ENCODE peak calls at places on chromosomes 7 and 10, in seven cellular contexts. C is lower lobe of right lung, W is body of pancreas, Z is PC-9, O is tibial nerve, P is sigmoid colon, N is astrocyte. H is an unnamed sample. For H3K36me3, the result is how much of the 10 kb centered on the place peaks cover.

GRCh38 chr7:141558544-141559183 is 7.5 kb downstream of the AGK start:
- DNase-seq in C (no peak), O (no peak), P (no peak), N (peak), W (no peak), Z (no peak), H (no peak)

GRCh38 chr10:68897336-68897741 is 3.8 kb upstream of the DDX50 start:
- DNase-seq in W (peak), Z (peak), P (no peak), N (peak), O (no peak), C (no peak), H (no peak)

GRCh38 chr7:35286422-35286821 is 32.5 kb upstream of the TBX20 start:
- DNase-seq in N (peak), Z (no peak), P (no peak), O (no peak), W (no peak), C (no peak), H (no peak)

GRCh38 chr10:46327685-46328084 is 40.9 kb downstream of the ANTXRL start:
- DNase-seq in C (no peak), P (no peak), W (no peak), N (no peak), O (no peak), Z (no peak), H (peak)

GRCh38 chr7:149773446-149774236 is at the start of gene ZNF467:
- DNase-seq in P (peak), O (peak), W (peak), N (no peak), Z (peak), C (peak), H (peak)

GRCh38 chr10:97365761-97366351 is 31.3 kb upstream of the FRAT2 start:
- DNase-seq in W (no peak), C (peak), Z (no peak), N (no peak), O (no peak), P (no peak), H (no peak)

GRCh38 chr7:132125096-132125495 is 451.2 kb downstream of the PLXNA4 start:
- DNase-seq in O (no peak), N (no peak), Z (peak), P (peak), W (no peak), C (no peak), H (no peak)

GRCh38 chr10:24866615-24867583 is 85.5 kb downstream of the PRTFDC1 start:
- DNase-seq in Z (no peak), P (peak), O (peak), W (peak), C (peak), N (peak), H (no peak)

GRCh38 chr10:95832216-95833037 is 75.3 kb upstream of the CC2D2B start:
- DNase-seq in P (no peak), W (peak), N (no peak), O (no peak), Z (no peak), C (no peak), H (no peak)

GRCh38 chr10:118662228-118663035 is 67.0 kb upstream of the PRLHR start:
- DNase-seq in N (no peak), W (no peak), C (no peak), Z (no peak), P (peak), O (no peak), H (no peak)

GRCh38 chr7:82172017-82172416 is 271.6 kb downstream of the CACNA2D1 start:
- DNase-seq in W (no peak), Z (no peak), N (no peak), O (no peak), C (no peak), P (no peak), H (no peak)

GRCh38 chr7:120867932-120868331 is 10.0 kb upstream of the TSPAN12 start:
- DNase-seq in N (no peak), W (no peak), P (no peak), C (no peak), O (no peak), Z (no peak), H (no peak)

GRCh38 chr7:47337531-47337930 is 244.4 kb downstream of the TNS3 start:
- DNase-seq in P (no peak), Z (no peak), N (peak), C (no peak), W (no peak), O (no peak), H (no peak)

GRCh38 chr7:137636376-137636775 is 210.4 kb downstream of the DGKI start:
- DNase-seq in N (no peak), W (no peak), Z (no peak), C (no peak), P (no peak), O (no peak), H (no peak)

GRCh38 chr7:116334555-116334954 is 124.2 kb downstream of the TES start:
- DNase-seq in C (no peak), P (no peak), Z (no peak), N (no peak), W (no peak), O (no peak), H (no peak)

GRCh38 chr10:35448687-35449662 is 112.7 kb downstream of the CCNY start:
- DNase-seq in O (no peak), C (no peak), N (no peak), W (peak), Z (peak), P (peak), H (no peak)

GRCh38 chr7:28069788-28070187 is 110.8 kb downstream of the JAZF1 start:
- DNase-seq in W (peak), N (peak), Z (no peak), O (peak), C (peak), P (peak), H (no peak)

GRCh38 chr10:49309691-49310371 is 10.9 kb downstream of the C10orf71 start:
- DNase-seq in P (no peak), Z (no peak), W (no peak), O (no peak), N (no peak), C (no peak), H (no peak)

GRCh38 chr10:11285171-11285570 is 267.5 kb downstream of the CELF2 start:
- DNase-seq in N (no peak), O (no peak), W (no peak), C (no peak), Z (no peak), P (no peak), H (no peak)

GRCh38 chr7:40884226-40884625 is 749.4 kb downstream of the SUGCT start:
- DNase-seq in P (no peak), C (no peak), W (no peak), Z (no peak), N (peak), O (no peak), H (no peak)

GRCh38 chr7:157616931-157617330 is 280.1 kb downstream of the DNAJB6 start:
- DNase-seq in W (no peak), C (no peak), O (no peak), Z (no peak), P (no peak), N (no peak), H (peak)

GRCh38 chr10:72261323-72262018 is 12.3 kb upstream of the DDIT4 start:
- DNase-seq in W (no peak), N (no peak), Z (peak), P (no peak), C (no peak), O (no peak), H (no peak)

GRCh38 chr10:17375936-17376584 is 78.3 kb downstream of the ST8SIA6 start:
- DNase-seq in Z (no peak), W (no peak), P (no peak), N (no peak), O (no peak), C (no peak), H (no peak)

GRCh38 chr10:72954596-72955569 is at the start of gene PLA2G12B:
- DNase-seq in O (no peak), Z (no peak), C (peak), N (no peak), W (no peak), P (no peak), H (no peak)

GRCh38 chr7:106599343-106599698 is 61.6 kb downstream of the CCDC71L start:
- DNase-seq in Z (no peak), C (no peak), W (no peak), N (no peak), P (no peak), O (no peak), H (no peak)

GRCh38 chr10:43674546-43675205 is 26.0 kb upstream of the ZNF32 start:
- DNase-seq in O (no peak), Z (no peak), N (no peak), W (no peak), C (no peak), P (peak), H (no peak)

GRCh38 chr10:103254538-103255325 is 9.0 kb downstream of the RPEL1 start:
- DNase-seq in C (no peak), W (no peak), N (no peak), Z (no peak), P (no peak), O (no peak), H (no peak)

GRCh38 chr7:50352282-50352681 is 47.8 kb downstream of the IKZF1 start:
- DNase-seq in N (no peak), C (no peak), P (no peak), W (no peak), O (no peak), Z (no peak), H (no peak)

GRCh38 chr10:16521311-16522016 is at the start of gene C1QL3:
- DNase-seq in Z (no peak), W (peak), O (no peak), P (no peak), N (peak), C (no peak), H (no peak)

GRCh38 chr7:29843738-29844137 is 37.4 kb downstream of the WIPF3 start:
- DNase-seq in W (no peak), N (no peak), C (no peak), Z (no peak), P (no peak), O (no peak), H (no peak)

GRCh38 chr10:33216661-33217427 is 117.6 kb downstream of the NRP1 start:
- DNase-seq in P (no peak), Z (peak), O (no peak), C (no peak), N (peak), W (no peak), H (no peak)

GRCh38 chr10:36468620-36469019 is 656.8 kb upstream of the ANKRD30A start:
- DNase-seq in O (no peak), Z (no peak), P (no peak), N (no peak), W (no peak), C (no peak), H (no peak)
- H3K27ac ChIP-seq in O (no peak), Z (no peak), P (no peak), N (no peak), W (no peak), C (no peak), H (no peak)

GRCh38 chr10:102020938-102021337 is 35.0 kb downstream of the ARMH3 start:
- DNase-seq in O (no peak), N (no peak), W (no peak), P (no peak), C (no peak), Z (no peak), H (no peak)
- H3K36me3 ChIP-seq in O (half or more), N (under half), W (under half), P (half or more), C (half or more), Z (under half), H (under half)

DNA sequence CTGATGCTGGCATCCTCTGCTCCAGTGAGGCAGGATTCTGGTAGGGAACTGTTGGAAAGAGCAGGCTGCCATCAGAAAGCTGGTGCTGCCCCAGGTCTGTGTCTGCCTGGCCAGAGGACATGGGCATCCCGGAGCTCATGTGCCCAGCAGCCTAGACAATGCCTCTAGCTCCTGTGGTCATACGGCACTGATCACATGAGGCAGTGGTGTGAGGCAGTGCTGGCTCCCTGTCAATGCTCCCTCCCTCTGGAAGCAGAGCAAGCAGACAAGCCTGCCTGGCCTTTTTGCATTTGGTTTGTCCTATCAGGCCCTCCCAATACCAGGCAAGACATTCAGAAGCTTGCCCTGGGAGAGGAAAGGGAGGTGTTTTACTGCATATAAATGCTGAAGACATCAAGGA is 19.5 kb upstream of the MMP21 start:
- DNase-seq in Z (no peak), W (no peak), C (no peak), P (no peak), N (no peak), O (no peak), H (no peak)
- H3K27ac ChIP-seq in Z (no peak), W (no peak), C (no peak), P (no peak), N (no peak), O (no peak), H (no peak)

DNA sequence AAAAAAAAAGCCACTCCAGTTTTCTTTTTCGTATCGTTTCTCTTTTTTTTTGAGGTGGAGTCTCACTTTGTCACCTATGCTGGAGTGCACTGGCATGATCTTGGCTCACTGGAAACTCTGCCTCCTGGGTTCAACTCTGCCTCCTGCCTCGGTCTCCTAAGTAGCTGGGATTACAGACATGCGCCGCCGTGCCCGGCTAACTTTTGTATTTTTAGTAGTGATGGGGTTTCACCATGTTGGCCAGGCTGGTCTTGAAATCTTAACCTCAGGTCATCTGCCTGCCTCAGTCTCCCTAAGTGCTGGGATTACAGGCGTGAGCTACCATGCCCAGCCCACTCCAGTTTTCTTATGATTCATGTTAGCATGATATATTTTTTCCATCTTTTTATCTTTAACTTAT is 92.7 kb downstream of the ANKRD61 start:
- DNase-seq in O (no peak), W (no peak), Z (no peak), N (no peak), P (peak), C (no peak), H (no peak)
- H3K36me3 ChIP-seq in O (half or more), W (under half), Z (under half), N (under half), P (half or more), C (half or more), H (half or more)

DNA sequence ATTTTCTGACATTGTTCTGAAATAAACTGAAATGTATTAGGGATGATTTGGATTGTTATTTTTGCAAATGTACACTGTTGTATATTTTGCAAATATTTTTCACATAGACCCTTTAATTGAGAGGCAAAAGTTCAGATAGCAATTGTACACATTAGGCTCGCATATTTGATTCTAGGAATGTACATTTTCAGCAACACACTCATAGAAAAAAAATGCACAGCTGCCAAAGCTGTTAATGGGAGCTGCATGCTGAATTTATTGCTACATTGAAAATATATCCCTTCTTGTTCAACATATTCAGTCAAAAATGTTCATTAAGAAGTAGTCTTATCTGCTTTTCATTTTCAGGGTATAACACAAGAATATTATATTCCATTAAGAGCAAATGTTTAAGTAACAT is 512.9 kb downstream of the ATRNL1 start:
- DNase-seq in P (no peak), W (no peak), Z (no peak), O (no peak), C (no peak), N (peak), H (no peak)
- H3K27ac ChIP-seq in P (no peak), W (no peak), Z (no peak), O (no peak), C (no peak), N (no peak), H (no peak)

GRCh38 chr10:3775671-3776551 is 9.1 kb downstream of the KLF6 start:
- DNase-seq in W (no peak), N (peak), Z (peak), O (no peak), P (peak), C (no peak), H (peak)
- H3K36me3 ChIP-seq in W (under half), N (under half), Z (under half), O (half or more), P (half or more), C (half or more), H (under half)

GRCh38 chr10:110488944-110489343 is 8.8 kb upstream of the DUSP5 start:
- DNase-seq in O (no peak), C (no peak), P (no peak), W (no peak), N (no peak), Z (no peak), H (no peak)
- H3K27ac ChIP-seq in O (no peak), C (no peak), P (no peak), W (no peak), N (no peak), Z (no peak), H (no peak)

GRCh38 chr7:4239991-4240812 is 441.9 kb upstream of the FOXK1 start:
- DNase-seq in P (peak), N (no peak), C (no peak), Z (no peak), O (no peak), W (no peak), H (no peak)
- H3K36me3 ChIP-seq in P (under half), N (under half), C (under half), Z (under half), O (under half), W (under half), H (under half)

GRCh38 chr7:128871050-128871449 is 8.4 kb downstream of the ATP6V1F start:
- DNase-seq in C (no peak), W (no peak), Z (peak), P (no peak), N (no peak), O (no peak), H (no peak)

GRCh38 chr7:128869944-128870285 is 7.3 kb downstream of the ATP6V1F start:
- DNase-seq in W (no peak), P (no peak), C (no peak), Z (no peak), O (no peak), N (no peak), H (no peak)

GRCh38 chr7:128867842-128868623 is 5.4 kb downstream of the ATP6V1F start:
- DNase-seq in N (peak), O (no peak), P (no peak), Z (no peak), W (peak), C (no peak), H (no peak)

GRCh38 chr7:128868624-128869137 is 6.0 kb downstream of the ATP6V1F start:
- DNase-seq in P (no peak), W (no peak), N (no peak), C (no peak), Z (no peak), O (no peak), H (no peak)

DNA sequence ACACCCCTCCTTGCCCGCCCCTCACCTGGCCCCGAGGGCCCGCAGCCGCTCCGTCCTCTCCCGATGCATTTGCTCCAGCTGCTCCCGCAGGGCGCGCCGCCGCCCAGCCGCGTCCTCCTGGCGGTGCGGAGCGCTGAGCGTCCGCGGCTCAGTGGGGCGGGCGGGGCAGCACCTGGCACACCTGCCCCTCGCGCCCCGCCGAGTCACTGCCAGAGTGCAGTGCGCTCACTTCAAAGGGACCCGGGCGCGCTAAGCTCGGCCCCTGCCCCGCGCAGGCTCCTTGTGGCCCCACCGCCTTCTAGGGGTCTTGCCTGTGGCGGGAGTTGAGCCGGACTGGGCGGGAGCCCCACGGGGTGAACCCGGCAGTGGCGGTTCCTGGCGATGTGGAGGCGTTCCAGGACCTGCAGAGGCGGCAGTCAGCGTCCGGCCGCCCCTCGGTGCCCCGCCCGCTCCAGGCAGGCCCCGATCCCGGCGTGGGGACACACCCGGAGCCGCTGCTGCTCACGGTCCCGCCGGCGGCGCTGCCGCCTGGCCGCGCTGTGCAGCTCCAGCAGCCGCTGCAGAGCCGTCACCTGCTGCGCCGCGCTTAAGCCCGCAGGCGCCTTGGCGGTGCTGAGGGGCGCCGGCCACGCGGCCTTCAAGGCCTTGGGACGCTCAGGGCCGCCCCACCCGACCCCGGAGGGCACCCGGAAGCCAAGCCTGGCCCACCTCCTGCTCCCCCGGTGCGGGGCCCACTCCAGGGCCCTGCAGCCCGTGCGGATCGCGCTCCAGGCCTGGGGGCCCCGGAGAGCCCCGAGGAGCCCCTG is 6.7 kb downstream of the ATP6V1F start:
- DNase-seq in O (no peak), Z (peak), C (peak), N (peak), P (peak), W (peak), H (peak)
- H3K27ac ChIP-seq in O (peak), Z (no peak), C (no peak), N (no peak), P (peak), W (no peak), H (no peak)

H was measured in ascending aorta.